ENCODE peak calls at places on chromosomes 6 and 20, in ten cellular contexts. One of them, this sample, is unnamed.

GRCh38 chr6:51608932-51609331 is 478.5 kb downstream of the PKHD1 start:
- DNase-seq in EL: no peak
- DNase-seq in left lung: no peak
- DNase-seq in stimulated activated CD4-positive, alpha-beta T cell treated with anti-CD3 and anti-CD28 coated beads, Interleukin-1b, Interleukin-23, amount 100 ng/mL, for 1 hour: no peak
- DNase-seq in A549: no peak
- DNase-seq in activated T-helper 9 cell treated with anti-CD3 and anti-CD28 coated beads, Interleukin-2, amount 50 U/mL, for 16 hours: no peak
- DNase-seq in iris pigment epithelial cell: no peak
- DNase-seq in effector memory CD4-positive, alpha-beta T cell: no peak
- DNase-seq in hippocampal formation: no peak
- DNase-seq in HT1080: no peak
- DNase-seq in this sample: no peak

GRCh38 chr6:168195712-168196111 is 116.7 kb upstream of the FRMD1 start:
- DNase-seq in activated T-helper 9 cell treated with anti-CD3 and anti-CD28 coated beads, Interleukin-2, amount 50 U/mL, for 16 hours: no peak
- DNase-seq in EL: no peak
- DNase-seq in left lung: no peak
- DNase-seq in stimulated activated CD4-positive, alpha-beta T cell treated with anti-CD3 and anti-CD28 coated beads, Interleukin-1b, Interleukin-23, amount 100 ng/mL, for 1 hour: no peak
- DNase-seq in effector memory CD4-positive, alpha-beta T cell: no peak
- DNase-seq in HT1080: no peak
- DNase-seq in hippocampal formation: no peak
- DNase-seq in iris pigment epithelial cell: no peak
- DNase-seq in A549: no peak
- DNase-seq in this sample: no peak

GRCh38 chr6:49906511-49906910 is 40.2 kb upstream of the CRISP1 start:
- DNase-seq in iris pigment epithelial cell: no peak
- DNase-seq in activated T-helper 9 cell treated with anti-CD3 and anti-CD28 coated beads, Interleukin-2, amount 50 U/mL, for 16 hours: no peak
- DNase-seq in HT1080: peak
- DNase-seq in A549: no peak
- DNase-seq in stimulated activated CD4-positive, alpha-beta T cell treated with anti-CD3 and anti-CD28 coated beads, Interleukin-1b, Interleukin-23, amount 100 ng/mL, for 1 hour: no peak
- DNase-seq in effector memory CD4-positive, alpha-beta T cell: no peak
- DNase-seq in left lung: no peak
- DNase-seq in hippocampal formation: peak
- DNase-seq in EL: no peak
- DNase-seq in this sample: no peak

GRCh38 chr6:75791881-75792280 is 42.8 kb downstream of the MYO6 start:
- DNase-seq in EL: peak
- DNase-seq in A549: no peak
- DNase-seq in HT1080: peak
- DNase-seq in stimulated activated CD4-positive, alpha-beta T cell treated with anti-CD3 and anti-CD28 coated beads, Interleukin-1b, Interleukin-23, amount 100 ng/mL, for 1 hour: no peak
- DNase-seq in iris pigment epithelial cell: peak
- DNase-seq in hippocampal formation: peak
- DNase-seq in activated T-helper 9 cell treated with anti-CD3 and anti-CD28 coated beads, Interleukin-2, amount 50 U/mL, for 16 hours: no peak
- DNase-seq in left lung: no peak
- DNase-seq in effector memory CD4-positive, alpha-beta T cell: no peak
- DNase-seq in this sample: no peak

GRCh38 chr20:34264141-34264540 is 22.9 kb downstream of the ASIP start:
- DNase-seq in A549: no peak
- DNase-seq in iris pigment epithelial cell: no peak
- DNase-seq in HT1080: no peak
- DNase-seq in hippocampal formation: no peak
- DNase-seq in activated T-helper 9 cell treated with anti-CD3 and anti-CD28 coated beads, Interleukin-2, amount 50 U/mL, for 16 hours: no peak
- DNase-seq in effector memory CD4-positive, alpha-beta T cell: no peak
- DNase-seq in left lung: no peak
- DNase-seq in EL: no peak
- DNase-seq in stimulated activated CD4-positive, alpha-beta T cell treated with anti-CD3 and anti-CD28 coated beads, Interleukin-1b, Interleukin-23, amount 100 ng/mL, for 1 hour: no peak
- DNase-seq in this sample: no peak

GRCh38 chr6:160042788-160043301 is 74.0 kb downstream of the IGF2R start:
- DNase-seq in HT1080: peak
- DNase-seq in hippocampal formation: no peak
- DNase-seq in left lung: no peak
- DNase-seq in activated T-helper 9 cell treated with anti-CD3 and anti-CD28 coated beads, Interleukin-2, amount 50 U/mL, for 16 hours: no peak
- DNase-seq in iris pigment epithelial cell: peak
- DNase-seq in stimulated activated CD4-positive, alpha-beta T cell treated with anti-CD3 and anti-CD28 coated beads, Interleukin-1b, Interleukin-23, amount 100 ng/mL, for 1 hour: no peak
- DNase-seq in A549: no peak
- DNase-seq in EL: peak
- DNase-seq in effector memory CD4-positive, alpha-beta T cell: no peak
- DNase-seq in this sample: no peak

GRCh38 chr20:45041464-45042337 is 59.2 kb downstream of the KCNS1 start:
- DNase-seq in hippocampal formation: no peak
- DNase-seq in A549: peak
- DNase-seq in effector memory CD4-positive, alpha-beta T cell: no peak
- DNase-seq in activated T-helper 9 cell treated with anti-CD3 and anti-CD28 coated beads, Interleukin-2, amount 50 U/mL, for 16 hours: no peak
- DNase-seq in iris pigment epithelial cell: peak
- DNase-seq in stimulated activated CD4-positive, alpha-beta T cell treated with anti-CD3 and anti-CD28 coated beads, Interleukin-1b, Interleukin-23, amount 100 ng/mL, for 1 hour: no peak
- DNase-seq in HT1080: peak
- DNase-seq in left lung: no peak
- DNase-seq in EL: peak
- DNase-seq in this sample: peak

GRCh38 chr20:48697845-48698491 is 129.8 kb downstream of the PREX1 start:
- DNase-seq in HT1080: peak
- DNase-seq in iris pigment epithelial cell: peak
- DNase-seq in hippocampal formation: no peak
- DNase-seq in effector memory CD4-positive, alpha-beta T cell: no peak
- DNase-seq in A549: peak
- DNase-seq in EL: peak
- DNase-seq in activated T-helper 9 cell treated with anti-CD3 and anti-CD28 coated beads, Interleukin-2, amount 50 U/mL, for 16 hours: no peak
- DNase-seq in stimulated activated CD4-positive, alpha-beta T cell treated with anti-CD3 and anti-CD28 coated beads, Interleukin-1b, Interleukin-23, amount 100 ng/mL, for 1 hour: no peak
- DNase-seq in left lung: peak
- DNase-seq in this sample: no peak

GRCh38 chr6:44898296-44898930 is 429.7 kb upstream of the RUNX2 start:
- DNase-seq in effector memory CD4-positive, alpha-beta T cell: no peak
- DNase-seq in iris pigment epithelial cell: peak
- DNase-seq in hippocampal formation: no peak
- DNase-seq in HT1080: peak
- DNase-seq in A549: no peak
- DNase-seq in activated T-helper 9 cell treated with anti-CD3 and anti-CD28 coated beads, Interleukin-2, amount 50 U/mL, for 16 hours: no peak
- DNase-seq in EL: peak
- DNase-seq in left lung: no peak
- DNase-seq in stimulated activated CD4-positive, alpha-beta T cell treated with anti-CD3 and anti-CD28 coated beads, Interleukin-1b, Interleukin-23, amount 100 ng/mL, for 1 hour: no peak
- DNase-seq in this sample: peak

GRCh38 chr6:15577550-15578171 is 85.2 kb downstream of the DTNBP1 start:
- DNase-seq in hippocampal formation: no peak
- DNase-seq in activated T-helper 9 cell treated with anti-CD3 and anti-CD28 coated beads, Interleukin-2, amount 50 U/mL, for 16 hours: no peak
- DNase-seq in left lung: no peak
- DNase-seq in EL: no peak
- DNase-seq in iris pigment epithelial cell: peak
- DNase-seq in A549: no peak
- DNase-seq in effector memory CD4-positive, alpha-beta T cell: no peak
- DNase-seq in HT1080: no peak
- DNase-seq in stimulated activated CD4-positive, alpha-beta T cell treated with anti-CD3 and anti-CD28 coated beads, Interleukin-1b, Interleukin-23, amount 100 ng/mL, for 1 hour: no peak
- DNase-seq in this sample: no peak

GRCh38 chr6:89977808-89978748 is 83.8 kb downstream of the GJA10 start:
- DNase-seq in hippocampal formation: no peak
- DNase-seq in left lung: no peak
- DNase-seq in A549: no peak
- DNase-seq in HT1080: no peak
- DNase-seq in EL: no peak
- DNase-seq in iris pigment epithelial cell: peak
- DNase-seq in stimulated activated CD4-positive, alpha-beta T cell treated with anti-CD3 and anti-CD28 coated beads, Interleukin-1b, Interleukin-23, amount 100 ng/mL, for 1 hour: no peak
- DNase-seq in effector memory CD4-positive, alpha-beta T cell: no peak
- DNase-seq in activated T-helper 9 cell treated with anti-CD3 and anti-CD28 coated beads, Interleukin-2, amount 50 U/mL, for 16 hours: no peak
- DNase-seq in this sample: no peak

GRCh38 chr6:72930733-72931132 is 294.6 kb downstream of the KHDC1L start:
- DNase-seq in stimulated activated CD4-positive, alpha-beta T cell treated with anti-CD3 and anti-CD28 coated beads, Interleukin-1b, Interleukin-23, amount 100 ng/mL, for 1 hour: no peak
- DNase-seq in effector memory CD4-positive, alpha-beta T cell: no peak
- DNase-seq in HT1080: no peak
- DNase-seq in EL: no peak
- DNase-seq in iris pigment epithelial cell: no peak
- DNase-seq in left lung: no peak
- DNase-seq in activated T-helper 9 cell treated with anti-CD3 and anti-CD28 coated beads, Interleukin-2, amount 50 U/mL, for 16 hours: no peak
- DNase-seq in A549: no peak
- DNase-seq in hippocampal formation: no peak
- DNase-seq in this sample: no peak

GRCh38 chr6:7106752-7107577 is 796 bp upstream of the RREB1 start:
- DNase-seq in effector memory CD4-positive, alpha-beta T cell: peak
- DNase-seq in A549: peak
- DNase-seq in iris pigment epithelial cell: peak
- DNase-seq in HT1080: no peak
- DNase-seq in stimulated activated CD4-positive, alpha-beta T cell treated with anti-CD3 and anti-CD28 coated beads, Interleukin-1b, Interleukin-23, amount 100 ng/mL, for 1 hour: no peak
- DNase-seq in activated T-helper 9 cell treated with anti-CD3 and anti-CD28 coated beads, Interleukin-2, amount 50 U/mL, for 16 hours: peak
- DNase-seq in EL: peak
- DNase-seq in left lung: peak
- DNase-seq in hippocampal formation: no peak
- DNase-seq in this sample: peak

GRCh38 chr6:170497845-170498281 is 55.2 kb downstream of the PSMB1 start:
- DNase-seq in left lung: no peak
- DNase-seq in activated T-helper 9 cell treated with anti-CD3 and anti-CD28 coated beads, Interleukin-2, amount 50 U/mL, for 16 hours: no peak
- DNase-seq in HT1080: peak
- DNase-seq in EL: no peak
- DNase-seq in hippocampal formation: no peak
- DNase-seq in A549: no peak
- DNase-seq in effector memory CD4-positive, alpha-beta T cell: no peak
- DNase-seq in stimulated activated CD4-positive, alpha-beta T cell treated with anti-CD3 and anti-CD28 coated beads, Interleukin-1b, Interleukin-23, amount 100 ng/mL, for 1 hour: no peak
- DNase-seq in iris pigment epithelial cell: peak
- DNase-seq in this sample: peak

GRCh38 chr6:39893286-39893685 is 41.0 kb downstream of the MOCS1 start:
- DNase-seq in EL: no peak
- DNase-seq in left lung: no peak
- DNase-seq in iris pigment epithelial cell: no peak
- DNase-seq in stimulated activated CD4-positive, alpha-beta T cell treated with anti-CD3 and anti-CD28 coated beads, Interleukin-1b, Interleukin-23, amount 100 ng/mL, for 1 hour: no peak
- DNase-seq in effector memory CD4-positive, alpha-beta T cell: no peak
- DNase-seq in activated T-helper 9 cell treated with anti-CD3 and anti-CD28 coated beads, Interleukin-2, amount 50 U/mL, for 16 hours: no peak
- DNase-seq in A549: no peak
- DNase-seq in HT1080: no peak
- DNase-seq in hippocampal formation: no peak
- DNase-seq in this sample: no peak

GRCh38 chr6:13978787-13979186 is 54.0 kb downstream of the RNF182 start:
- DNase-seq in hippocampal formation: no peak
- DNase-seq in iris pigment epithelial cell: no peak
- DNase-seq in left lung: no peak
- DNase-seq in HT1080: no peak
- DNase-seq in A549: no peak
- DNase-seq in EL: no peak
- DNase-seq in effector memory CD4-positive, alpha-beta T cell: no peak
- DNase-seq in activated T-helper 9 cell treated with anti-CD3 and anti-CD28 coated beads, Interleukin-2, amount 50 U/mL, for 16 hours: no peak
- DNase-seq in stimulated activated CD4-positive, alpha-beta T cell treated with anti-CD3 and anti-CD28 coated beads, Interleukin-1b, Interleukin-23, amount 100 ng/mL, for 1 hour: no peak
- DNase-seq in this sample: no peak

GRCh38 chr6:43926644-43927524 is 156.9 kb downstream of the VEGFA start:
- DNase-seq in hippocampal formation: peak
- DNase-seq in iris pigment epithelial cell: peak
- DNase-seq in A549: peak
- DNase-seq in effector memory CD4-positive, alpha-beta T cell: no peak
- DNase-seq in activated T-helper 9 cell treated with anti-CD3 and anti-CD28 coated beads, Interleukin-2, amount 50 U/mL, for 16 hours: no peak
- DNase-seq in EL: peak
- DNase-seq in stimulated activated CD4-positive, alpha-beta T cell treated with anti-CD3 and anti-CD28 coated beads, Interleukin-1b, Interleukin-23, amount 100 ng/mL, for 1 hour: no peak
- DNase-seq in HT1080: peak
- DNase-seq in left lung: peak
- DNase-seq in this sample: peak

GRCh38 chr20:15045246-15045645 is 707.8 kb upstream of the FLRT3 start:
- DNase-seq in HT1080: no peak
- DNase-seq in EL: no peak
- DNase-seq in activated T-helper 9 cell treated with anti-CD3 and anti-CD28 coated beads, Interleukin-2, amount 50 U/mL, for 16 hours: no peak
- DNase-seq in A549: no peak
- DNase-seq in left lung: no peak
- DNase-seq in effector memory CD4-positive, alpha-beta T cell: no peak
- DNase-seq in hippocampal formation: no peak
- DNase-seq in stimulated activated CD4-positive, alpha-beta T cell treated with anti-CD3 and anti-CD28 coated beads, Interleukin-1b, Interleukin-23, amount 100 ng/mL, for 1 hour: no peak
- DNase-seq in iris pigment epithelial cell: peak
- DNase-seq in this sample: no peak

GRCh38 chr20:36792422-36792821 is 18.9 kb upstream of the DSN1 start:
- DNase-seq in A549: peak
- DNase-seq in EL: peak
- DNase-seq in left lung: no peak
- DNase-seq in activated T-helper 9 cell treated with anti-CD3 and anti-CD28 coated beads, Interleukin-2, amount 50 U/mL, for 16 hours: no peak
- DNase-seq in HT1080: peak
- DNase-seq in iris pigment epithelial cell: peak
- DNase-seq in stimulated activated CD4-positive, alpha-beta T cell treated with anti-CD3 and anti-CD28 coated beads, Interleukin-1b, Interleukin-23, amount 100 ng/mL, for 1 hour: no peak
- DNase-seq in hippocampal formation: peak
- DNase-seq in effector memory CD4-positive, alpha-beta T cell: no peak
- DNase-seq in this sample: peak